ENCODE peak calls at places on chromosomes 16 and 17, in five cellular contexts. One of them, this sample, is unnamed.

GRCh38 chr17:44083250-44083849 is 12.8 kb downstream of the G6PC3 start:
- DNase-seq in psoas muscle: no peak
- DNase-seq in A673: no peak
- DNase-seq in naive thymus-derived CD4-positive, alpha-beta T cell: no peak
- DNase-seq in Peyer's patch: no peak
- DNase-seq in this sample: no peak

GRCh38 chr17:66725956-66726355 is 109.0 kb upstream of the CACNG5 start:
- DNase-seq in psoas muscle: no peak
- DNase-seq in A673: no peak
- DNase-seq in naive thymus-derived CD4-positive, alpha-beta T cell: no peak
- DNase-seq in Peyer's patch: no peak
- DNase-seq in this sample: no peak

GRCh38 chr16:81500833-81501521 is 56.4 kb downstream of the CMIP start:
- DNase-seq in psoas muscle: no peak
- DNase-seq in A673: peak; percentile 26
- DNase-seq in naive thymus-derived CD4-positive, alpha-beta T cell: no peak
- DNase-seq in Peyer's patch: no peak
- DNase-seq in this sample: no peak

GRCh38 chr16:50627419-50627818 is 53.7 kb downstream of the SNX20 start:
- DNase-seq in psoas muscle: peak; percentile 38
- DNase-seq in A673: peak; percentile 7
- DNase-seq in naive thymus-derived CD4-positive, alpha-beta T cell: peak; percentile 55
- DNase-seq in Peyer's patch: no peak
- DNase-seq in this sample: no peak

GRCh38 chr16:78212674-78213073 is 113.2 kb downstream of the WWOX start:
- DNase-seq in psoas muscle: no peak
- DNase-seq in A673: no peak
- DNase-seq in naive thymus-derived CD4-positive, alpha-beta T cell: no peak
- DNase-seq in Peyer's patch: no peak
- DNase-seq in this sample: no peak

GRCh38 chr17:67867591-67867990 is 42.3 kb downstream of the BPTF start:
- DNase-seq in psoas muscle: no peak
- DNase-seq in A673: no peak
- DNase-seq in naive thymus-derived CD4-positive, alpha-beta T cell: no peak
- DNase-seq in Peyer's patch: no peak
- DNase-seq in this sample: no peak

GRCh38 chr17:66353937-66354401 is 51.6 kb downstream of the PRKCA start:
- DNase-seq in psoas muscle: no peak
- DNase-seq in A673: no peak
- DNase-seq in naive thymus-derived CD4-positive, alpha-beta T cell: no peak
- DNase-seq in Peyer's patch: no peak
- DNase-seq in this sample: no peak

GRCh38 chr17:11996722-11997146 is 541 bp downstream of the ZNF18 start:
- DNase-seq in psoas muscle: no peak
- DNase-seq in A673: peak; percentile 68
- DNase-seq in naive thymus-derived CD4-positive, alpha-beta T cell: peak; percentile 40
- DNase-seq in Peyer's patch: no peak
- DNase-seq in this sample: no peak

GRCh38 chr16:27230562-27230991 is 27.3 kb downstream of the KDM8 start:
- DNase-seq in psoas muscle: no peak
- DNase-seq in A673: no peak
- DNase-seq in naive thymus-derived CD4-positive, alpha-beta T cell: peak; percentile 74
- DNase-seq in Peyer's patch: peak; percentile 93
- DNase-seq in this sample: no peak

GRCh38 chr16:69145658-69146057 is 13.2 kb downstream of the UTP4 start:
- DNase-seq in psoas muscle: peak; percentile 21
- DNase-seq in A673: no peak
- DNase-seq in naive thymus-derived CD4-positive, alpha-beta T cell: no peak
- DNase-seq in Peyer's patch: no peak
- DNase-seq in this sample: no peak

GRCh38 chr17:13626703-13627102 is 25.0 kb upstream of the HS3ST3A1 start:
- DNase-seq in psoas muscle: no peak
- DNase-seq in A673: no peak
- DNase-seq in naive thymus-derived CD4-positive, alpha-beta T cell: no peak
- DNase-seq in Peyer's patch: no peak
- DNase-seq in this sample: no peak

GRCh38 chr17:50689956-50690886 is 17.5 kb downstream of the ANKRD40 start:
- DNase-seq in psoas muscle: no peak
- DNase-seq in A673: no peak
- DNase-seq in naive thymus-derived CD4-positive, alpha-beta T cell: no peak
- DNase-seq in Peyer's patch: no peak
- DNase-seq in this sample: no peak

GRCh38 chr17:50693041-50693682 is 14.6 kb downstream of the ANKRD40 start:
- DNase-seq in psoas muscle: no peak
- DNase-seq in A673: no peak
- DNase-seq in naive thymus-derived CD4-positive, alpha-beta T cell: no peak
- DNase-seq in Peyer's patch: no peak
- DNase-seq in this sample: no peak

GRCh38 chr17:50690887-50691549 is 16.7 kb downstream of the ANKRD40 start:
- DNase-seq in psoas muscle: no peak
- DNase-seq in A673: no peak
- DNase-seq in naive thymus-derived CD4-positive, alpha-beta T cell: no peak
- DNase-seq in Peyer's patch: no peak
- DNase-seq in this sample: no peak

GRCh38 chr17:50691550-50692447 is 15.9 kb downstream of the ANKRD40 start:
- DNase-seq in psoas muscle: no peak
- DNase-seq in A673: no peak
- DNase-seq in naive thymus-derived CD4-positive, alpha-beta T cell: no peak
- DNase-seq in Peyer's patch: no peak
- DNase-seq in this sample: no peak

GRCh38 chr17:50692448-50693040 is 15.2 kb downstream of the ANKRD40 start:
- DNase-seq in psoas muscle: no peak
- DNase-seq in A673: no peak
- DNase-seq in naive thymus-derived CD4-positive, alpha-beta T cell: no peak
- DNase-seq in Peyer's patch: no peak
- DNase-seq in this sample: no peak
- H3K27ac ChIP-seq in psoas muscle: no peak overlapping the region
- H3K27ac ChIP-seq in A673: no peak overlapping the region
- H3K27ac ChIP-seq in naive thymus-derived CD4-positive, alpha-beta T cell: no peak overlapping the region
- H3K27ac ChIP-seq in Peyer's patch: peak overlapping the region; percentile 85
- H3K27ac ChIP-seq in this sample: no peak overlapping the region

GRCh38 chr16:29645699-29646187 is 17.3 kb upstream of the SPN start:
- DNase-seq in psoas muscle: no peak
- DNase-seq in A673: peak; percentile 54
- DNase-seq in naive thymus-derived CD4-positive, alpha-beta T cell: no peak
- DNase-seq in Peyer's patch: no peak
- DNase-seq in this sample: no peak
- H3K27ac ChIP-seq in psoas muscle: no peak overlapping the region
- H3K27ac ChIP-seq in A673: no peak overlapping the region
- H3K27ac ChIP-seq in naive thymus-derived CD4-positive, alpha-beta T cell: no peak overlapping the region
- H3K27ac ChIP-seq in Peyer's patch: no peak overlapping the region
- H3K27ac ChIP-seq in this sample: no peak overlapping the region

GRCh38 chr16:31525113-31525512 is 2.6 kb upstream of the AHSP start:
- DNase-seq in psoas muscle: no peak
- DNase-seq in A673: no peak
- DNase-seq in naive thymus-derived CD4-positive, alpha-beta T cell: no peak
- DNase-seq in Peyer's patch: no peak
- DNase-seq in this sample: no peak
- H3K27ac ChIP-seq in psoas muscle: no peak overlapping the region
- H3K27ac ChIP-seq in A673: no peak overlapping the region
- H3K27ac ChIP-seq in naive thymus-derived CD4-positive, alpha-beta T cell: no peak overlapping the region
- H3K27ac ChIP-seq in Peyer's patch: no peak overlapping the region
- H3K27ac ChIP-seq in this sample: no peak overlapping the region

GRCh38 chr16:2507679-2508064 is 6.1 kb upstream of the ATP6V0C start:
- DNase-seq in psoas muscle: peak; percentile 56
- DNase-seq in A673: no peak
- DNase-seq in naive thymus-derived CD4-positive, alpha-beta T cell: peak; percentile 3
- DNase-seq in Peyer's patch: no peak
- DNase-seq in this sample: no peak

GRCh38 chr16:2501938-2502900 is 11.5 kb upstream of the ATP6V0C start:
- DNase-seq in psoas muscle: no peak
- DNase-seq in A673: no peak
- DNase-seq in naive thymus-derived CD4-positive, alpha-beta T cell: no peak
- DNase-seq in Peyer's patch: no peak
- DNase-seq in this sample: no peak

GRCh38 chr16:2508722-2509400 is 4.9 kb upstream of the ATP6V0C start:
- DNase-seq in psoas muscle: peak; percentile 10
- DNase-seq in A673: no peak
- DNase-seq in naive thymus-derived CD4-positive, alpha-beta T cell: peak; percentile 2
- DNase-seq in Peyer's patch: no peak
- DNase-seq in this sample: no peak

GRCh38 chr16:2507052-2507678 is 6.6 kb upstream of the ATP6V0C start:
- DNase-seq in psoas muscle: no peak
- DNase-seq in A673: no peak
- DNase-seq in naive thymus-derived CD4-positive, alpha-beta T cell: peak; percentile 6
- DNase-seq in Peyer's patch: no peak
- DNase-seq in this sample: no peak

GRCh38 chr16:2505695-2506094 is 8.1 kb upstream of the ATP6V0C start:
- DNase-seq in psoas muscle: no peak
- DNase-seq in A673: no peak
- DNase-seq in naive thymus-derived CD4-positive, alpha-beta T cell: peak; percentile 2
- DNase-seq in Peyer's patch: no peak
- DNase-seq in this sample: no peak
- H3K27ac ChIP-seq in psoas muscle: no peak overlapping the region
- H3K27ac ChIP-seq in A673: no peak overlapping the region
- H3K27ac ChIP-seq in naive thymus-derived CD4-positive, alpha-beta T cell: no peak overlapping the region
- H3K27ac ChIP-seq in Peyer's patch: no peak overlapping the region
- H3K27ac ChIP-seq in this sample: no peak overlapping the region

DNA sequence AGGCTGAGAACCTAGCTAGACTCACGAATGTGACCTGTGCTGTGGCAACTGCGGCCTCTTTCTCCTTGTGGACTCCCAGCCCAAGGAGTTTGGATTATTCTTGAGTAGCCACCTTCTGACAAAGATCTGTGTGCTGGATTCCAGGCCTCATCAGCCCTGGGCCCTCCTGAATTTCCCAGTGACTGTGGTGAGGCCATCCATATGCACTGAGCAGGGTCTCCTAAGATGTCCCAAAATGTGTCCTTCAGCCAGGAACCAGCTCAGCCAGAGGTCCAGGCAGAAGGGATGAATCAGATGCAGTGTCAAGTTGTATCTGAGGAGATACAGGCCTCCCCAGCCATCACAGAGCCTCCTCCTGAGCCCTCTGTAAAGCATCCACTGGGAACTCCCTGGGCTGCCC is 124.5 kb downstream of the CCDC182 start:
- DNase-seq in psoas muscle: no peak
- DNase-seq in A673: no peak
- DNase-seq in naive thymus-derived CD4-positive, alpha-beta T cell: no peak
- DNase-seq in Peyer's patch: no peak
- DNase-seq in this sample: no peak
- H3K27ac ChIP-seq in psoas muscle: no peak overlapping the region
- H3K27ac ChIP-seq in A673: no peak overlapping the region
- H3K27ac ChIP-seq in naive thymus-derived CD4-positive, alpha-beta T cell: no peak overlapping the region
- H3K27ac ChIP-seq in Peyer's patch: no peak overlapping the region
- H3K27ac ChIP-seq in this sample: no peak overlapping the region

GRCh38 chr17:43015579-43015978 is 6.6 kb downstream of the VAT1 start:
- DNase-seq in psoas muscle: peak; percentile 73
- DNase-seq in A673: no peak
- DNase-seq in naive thymus-derived CD4-positive, alpha-beta T cell: no peak
- DNase-seq in Peyer's patch: no peak
- DNase-seq in this sample: no peak
- H3K27ac ChIP-seq in psoas muscle: peak overlapping the region; percentile 46
- H3K27ac ChIP-seq in A673: no peak overlapping the region
- H3K27ac ChIP-seq in naive thymus-derived CD4-positive, alpha-beta T cell: no peak overlapping the region
- H3K27ac ChIP-seq in Peyer's patch: peak overlapping the region; percentile 44
- H3K27ac ChIP-seq in this sample: peak overlapping the region; percentile 68

GRCh38 chr17:29008591-29008990 is 2.8 kb upstream of the SEZ6 start:
- DNase-seq in psoas muscle: no peak
- DNase-seq in A673: no peak
- DNase-seq in naive thymus-derived CD4-positive, alpha-beta T cell: no peak
- DNase-seq in Peyer's patch: no peak
- DNase-seq in this sample: no peak
- H3K27ac ChIP-seq in psoas muscle: no peak overlapping the region
- H3K27ac ChIP-seq in A673: no peak overlapping the region
- H3K27ac ChIP-seq in naive thymus-derived CD4-positive, alpha-beta T cell: no peak overlapping the region
- H3K27ac ChIP-seq in Peyer's patch: no peak overlapping the region
- H3K27ac ChIP-seq in this sample: no peak overlapping the region

DNA sequence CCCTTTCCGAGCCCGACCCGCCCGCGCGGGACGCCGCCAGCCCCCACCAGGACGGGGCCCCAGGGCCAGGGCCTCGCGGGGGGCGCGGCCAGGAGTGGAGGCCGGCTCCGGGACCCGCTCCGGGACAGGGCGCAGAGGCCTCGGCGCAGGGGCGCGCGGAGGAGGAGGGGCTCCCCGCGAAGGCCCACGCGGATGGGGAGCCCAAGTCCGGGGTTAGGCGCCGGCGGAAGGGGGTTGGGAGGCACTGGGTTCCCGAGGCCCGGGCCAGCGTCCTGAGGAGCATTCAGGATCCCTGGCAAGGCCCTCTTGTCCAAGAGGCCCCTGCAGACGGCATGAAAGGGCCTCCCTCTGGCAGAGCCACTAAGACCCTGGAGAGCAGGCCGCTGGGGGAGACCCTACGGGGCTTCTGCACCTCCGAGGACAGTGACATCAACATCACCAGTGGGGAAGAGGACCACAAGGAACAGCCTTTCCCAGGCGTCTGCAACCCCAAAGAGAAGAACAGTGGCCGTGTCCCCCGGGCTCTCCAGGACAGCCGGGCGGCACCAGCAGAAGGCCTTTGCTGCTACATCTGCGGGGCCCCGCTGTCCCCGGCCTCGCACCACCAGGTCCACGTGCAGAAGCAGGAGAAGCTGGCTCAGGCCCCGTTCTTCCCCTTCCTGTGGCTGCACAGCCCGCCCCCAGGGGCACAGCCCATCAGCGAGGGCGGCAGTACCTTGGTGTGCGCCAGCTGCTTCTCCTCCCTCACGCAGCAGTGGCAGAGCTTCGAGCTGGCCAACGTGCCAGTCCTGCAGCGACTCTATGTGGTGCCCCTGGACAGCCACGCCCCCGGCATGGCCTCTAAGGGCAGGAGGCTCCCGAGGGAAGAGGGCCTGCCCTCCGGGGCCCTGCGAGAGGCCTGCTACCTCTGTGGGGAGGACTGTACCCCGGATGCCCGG is 58.1 kb upstream of the CIBAR2 start:
- DNase-seq in psoas muscle: peak; percentile 61
- DNase-seq in A673: no peak
- DNase-seq in naive thymus-derived CD4-positive, alpha-beta T cell: no peak
- DNase-seq in Peyer's patch: no peak
- DNase-seq in this sample: no peak
- H3K27ac ChIP-seq in psoas muscle: peak overlapping the region; percentile 79
- H3K27ac ChIP-seq in A673: peak overlapping the region; percentile 66
- H3K27ac ChIP-seq in naive thymus-derived CD4-positive, alpha-beta T cell: no peak overlapping the region
- H3K27ac ChIP-seq in Peyer's patch: peak overlapping the region; percentile 12
- H3K27ac ChIP-seq in this sample: no peak overlapping the region